ENCODE peak calls at places on chromosomes 2 and 18, in seven cellular contexts. X is activated naive CD4-positive, alpha-beta T cell treated with anti-CD3 and anti-CD28 coated beads for 36 hours; L is cardiac muscle cell; T is germinal center; F is RWPE1; Z is adipocyte; V is left kidney. P is an unnamed sample.

GRCh38 chr2:186330050-186330449 is 156.0 kb upstream of the ZC3H15 start:
- DNase-seq in T (no peak), L (no peak), F (no peak), X (no peak), Z (no peak), V (no peak), P (no peak)

GRCh38 chr2:39008663-39009062 is 112.2 kb downstream of the SOS1 start:
- DNase-seq in L (peak; percentile 60), T (no peak), X (peak; percentile 45), Z (peak; percentile 9), V (no peak), F (no peak), P (no peak)

GRCh38 chr2:43423941-43424261 is 171.9 kb downstream of the THADA start:
- DNase-seq in L (no peak), Z (no peak), F (no peak), T (no peak), X (no peak), V (no peak), P (no peak)

GRCh38 chr2:118683460-118683859 is 164.0 kb downstream of the EN1 start:
- DNase-seq in F (no peak), T (no peak), L (no peak), X (no peak), Z (no peak), V (no peak), P (no peak)

GRCh38 chr2:232018191-232018590 is 56.7 kb downstream of the DIS3L2 start:
- DNase-seq in T (no peak), Z (no peak), X (no peak), L (no peak), F (no peak), V (no peak), P (no peak)

GRCh38 chr2:226185613-226186211 is 613.9 kb downstream of the IRS1 start:
- DNase-seq in Z (peak; percentile 96), X (no peak), V (no peak), T (no peak), L (peak; percentile 91), F (peak; percentile 60), P (no peak)

GRCh38 chr2:34291076-34291475 is 692.0 kb upstream of the FAM98A start:
- DNase-seq in Z (no peak), L (no peak), F (no peak), V (no peak), X (no peak), T (no peak), P (no peak)

GRCh38 chr18:69397096-69397495 is 3.6 kb upstream of the DOK6 start:
- DNase-seq in L (peak; percentile 3), V (no peak), T (no peak), F (no peak), Z (no peak), X (no peak), P (no peak)

GRCh38 chr18:66077066-66077465 is 326.3 kb downstream of the CDH7 start:
- DNase-seq in T (no peak), X (no peak), L (no peak), Z (no peak), F (no peak), V (no peak), P (no peak)

GRCh38 chr2:64374686-64375085 is 79.3 kb upstream of the LGALSL start:
- DNase-seq in T (no peak), L (no peak), Z (no peak), V (no peak), X (no peak), F (peak; percentile 17), P (no peak)

GRCh38 chr2:10497797-10498251 is 49.7 kb upstream of the ODC1 start:
- DNase-seq in Z (peak; percentile 76), L (peak; percentile 73), F (peak; percentile 91), V (peak; percentile 74), T (no peak), X (peak; percentile 59), P (no peak)

GRCh38 chr2:108993095-108993937 is 4.3 kb upstream of the EDAR start:
- DNase-seq in X (no peak), Z (no peak), L (no peak), T (no peak), F (no peak), V (peak; percentile 84), P (no peak)

GRCh38 chr2:189409647-189410046 is 31.6 kb upstream of the WDR75 start:
- DNase-seq in L (peak; percentile 27), V (no peak), Z (peak; percentile 38), X (no peak), F (no peak), T (no peak), P (no peak)

P was measured in glomerular endothelial cell.